ENCODE peak calls at places on chromosomes 1 and 21, in seven cellular contexts. One of them, this sample, is unnamed.
A peak's percentile ranks its signal among the peaks of the same experiment; 100 is the strongest.

GRCh38 chr1:205430631-205431305 is 8.9 kb upstream of the LEMD1 start:
- DNase-seq in AG20443: peak; percentile 88
- DNase-seq in nephron progenitor cell: peak; percentile 75
- DNase-seq in activated CD4-positive, CD25-positive, alpha-beta regulatory T cell treated with anti-CD3 and anti-CD28 coated beads, Interleukin-2, amount 50 U/mL, for 72 hours: peak; percentile 59
- DNase-seq in HEK293T: peak; percentile 84
- DNase-seq in CMK: no peak
- DNase-seq in EL: peak; percentile 41
- DNase-seq in this sample: peak; percentile 11

GRCh38 chr1:94379615-94380014 is 38.6 kb upstream of the ABCD3 start:
- DNase-seq in HEK293T: no peak
- DNase-seq in activated CD4-positive, CD25-positive, alpha-beta regulatory T cell treated with anti-CD3 and anti-CD28 coated beads, Interleukin-2, amount 50 U/mL, for 72 hours: no peak
- DNase-seq in EL: no peak
- DNase-seq in nephron progenitor cell: no peak
- DNase-seq in CMK: no peak
- DNase-seq in AG20443: no peak
- DNase-seq in this sample: no peak

GRCh38 chr1:230011333-230012092 is 55.5 kb upstream of the GALNT2 start:
- DNase-seq in AG20443: no peak
- DNase-seq in activated CD4-positive, CD25-positive, alpha-beta regulatory T cell treated with anti-CD3 and anti-CD28 coated beads, Interleukin-2, amount 50 U/mL, for 72 hours: no peak
- DNase-seq in CMK: no peak
- DNase-seq in EL: peak; percentile 1
- DNase-seq in nephron progenitor cell: no peak
- DNase-seq in HEK293T: no peak
- DNase-seq in this sample: no peak

GRCh38 chr1:37704966-37705365 is 12.7 kb downstream of the CDCA8 start:
- DNase-seq in HEK293T: no peak
- DNase-seq in CMK: no peak
- DNase-seq in AG20443: peak; percentile 41
- DNase-seq in activated CD4-positive, CD25-positive, alpha-beta regulatory T cell treated with anti-CD3 and anti-CD28 coated beads, Interleukin-2, amount 50 U/mL, for 72 hours: no peak
- DNase-seq in EL: no peak
- DNase-seq in nephron progenitor cell: no peak
- DNase-seq in this sample: no peak

GRCh38 chr1:160773088-160773487 is 22.9 kb upstream of the LY9 start:
- DNase-seq in CMK: no peak
- DNase-seq in EL: no peak
- DNase-seq in HEK293T: no peak
- DNase-seq in activated CD4-positive, CD25-positive, alpha-beta regulatory T cell treated with anti-CD3 and anti-CD28 coated beads, Interleukin-2, amount 50 U/mL, for 72 hours: no peak
- DNase-seq in nephron progenitor cell: no peak
- DNase-seq in AG20443: no peak
- DNase-seq in this sample: no peak

GRCh38 chr1:17935230-17935629 is 172.4 kb upstream of the IGSF21 start:
- DNase-seq in nephron progenitor cell: no peak
- DNase-seq in CMK: no peak
- DNase-seq in EL: no peak
- DNase-seq in AG20443: no peak
- DNase-seq in HEK293T: no peak
- DNase-seq in activated CD4-positive, CD25-positive, alpha-beta regulatory T cell treated with anti-CD3 and anti-CD28 coated beads, Interleukin-2, amount 50 U/mL, for 72 hours: no peak
- DNase-seq in this sample: no peak

GRCh38 chr21:35102488-35103407 is 53.6 kb upstream of the RUNX1 start:
- DNase-seq in EL: no peak
- DNase-seq in AG20443: no peak
- DNase-seq in CMK: peak; percentile 94
- DNase-seq in nephron progenitor cell: no peak
- DNase-seq in activated CD4-positive, CD25-positive, alpha-beta regulatory T cell treated with anti-CD3 and anti-CD28 coated beads, Interleukin-2, amount 50 U/mL, for 72 hours: no peak
- DNase-seq in HEK293T: no peak
- DNase-seq in this sample: no peak

GRCh38 chr1:229759037-229759435 is 133.0 kb downstream of the URB2 start:
- DNase-seq in EL: peak; percentile 83
- DNase-seq in activated CD4-positive, CD25-positive, alpha-beta regulatory T cell treated with anti-CD3 and anti-CD28 coated beads, Interleukin-2, amount 50 U/mL, for 72 hours: no peak
- DNase-seq in HEK293T: no peak
- DNase-seq in nephron progenitor cell: no peak
- DNase-seq in AG20443: peak; percentile 60
- DNase-seq in CMK: no peak
- DNase-seq in this sample: peak; percentile 81

GRCh38 chr1:226736908-226737818 is 1.9 kb downstream of the ITPKB start:
- DNase-seq in nephron progenitor cell: peak; percentile 69
- DNase-seq in EL: peak; percentile 41
- DNase-seq in CMK: no peak
- DNase-seq in activated CD4-positive, CD25-positive, alpha-beta regulatory T cell treated with anti-CD3 and anti-CD28 coated beads, Interleukin-2, amount 50 U/mL, for 72 hours: peak; percentile 58
- DNase-seq in AG20443: peak; percentile 65
- DNase-seq in HEK293T: no peak
- DNase-seq in this sample: no peak

GRCh38 chr1:227747948-227748495 is 12.8 kb downstream of the SNAP47 start:
- DNase-seq in HEK293T: no peak
- DNase-seq in nephron progenitor cell: no peak
- DNase-seq in activated CD4-positive, CD25-positive, alpha-beta regulatory T cell treated with anti-CD3 and anti-CD28 coated beads, Interleukin-2, amount 50 U/mL, for 72 hours: no peak
- DNase-seq in CMK: no peak
- DNase-seq in EL: no peak
- DNase-seq in AG20443: no peak
- DNase-seq in this sample: no peak

This sample was measured in astrocyte.